ENCODE peak calls at places on chromosome 4, in five cellular contexts. C is astrocyte of the cerebellum, Y is neural progenitor cell, T is kidney epithelial cell, J is AG09309. W is an unnamed sample.

GRCh38 chr4:2785613-2786012 is 7.3 kb upstream of the SH3BP2 start:
- DNase-seq in Y (no peak), J (no peak), C (no peak), T (no peak), W (no peak)

GRCh38 chr4:116217781-116218180 is 867.6 kb downstream of the TRAM1L1 start:
- DNase-seq in T (no peak), Y (no peak), C (no peak), J (no peak), W (no peak)

GRCh38 chr4:75997946-75998345 is 7.2 kb upstream of the SDAD1 start:
- DNase-seq in J (no peak), C (no peak), Y (no peak), T (no peak), W (no peak)

GRCh38 chr4:24594887-24595286 is 10.5 kb upstream of the DHX15 start:
- DNase-seq in C (peak; percentile 61), T (peak; percentile 56), J (no peak), Y (no peak), W (peak; percentile 69)

GRCh38 chr4:140806175-140806574 is 50.0 kb upstream of the TBC1D9 start:
- DNase-seq in J (no peak), Y (no peak), C (no peak), T (no peak), W (no peak)

GRCh38 chr4:189136462-189136861 is 804.2 kb upstream of the FRG1 start:
- DNase-seq in Y (no peak), T (no peak), C (no peak), J (no peak), W (no peak)

GRCh38 chr4:127000090-127000489 is 632.7 kb upstream of the INTU start:
- DNase-seq in C (no peak), J (no peak), Y (no peak), T (no peak), W (no peak)

GRCh38 chr4:129355529-129355928 is 259.6 kb downstream of the C4orf33 start:
- DNase-seq in C (peak; percentile 55), J (no peak), Y (peak; percentile 34), T (no peak), W (peak; percentile 20)

GRCh38 chr4:142095886-142096605 is 459.7 kb downstream of the IL15 start:
- DNase-seq in Y (no peak), J (peak; percentile 90), C (peak; percentile 96), T (peak; percentile 87), W (peak; percentile 86)

GRCh38 chr4:39689970-39690369 is 8.0 kb upstream of the UBE2K start:
- DNase-seq in C (no peak), Y (no peak), J (no peak), T (no peak), W (no peak)

GRCh38 chr4:112517911-112518310 is 1.9 kb upstream of the NEUROG2 start:
- DNase-seq in Y (no peak), J (no peak), C (no peak), T (no peak), W (no peak)

GRCh38 chr4:169102011-169102410 is 92.0 kb upstream of the CBR4 start:
- DNase-seq in T (no peak), J (no peak), C (peak; percentile 46), Y (no peak), W (peak; percentile 50)

GRCh38 chr4:55947912-55948725 is 626 bp upstream of the CEP135 start:
- DNase-seq in Y (no peak), T (peak; percentile 65), J (peak; percentile 60), C (peak; percentile 81), W (peak; percentile 33)

GRCh38 chr4:55947254-55947882 is 1.4 kb upstream of the CEP135 start:
- DNase-seq in J (no peak), T (no peak), C (peak; percentile 4), Y (no peak), W (no peak)

GRCh38 chr4:55949480-55949802 is 696 bp downstream of the CEP135 start:
- DNase-seq in C (peak; percentile 9), Y (no peak), J (no peak), T (no peak), W (no peak)

GRCh38 chr4:55951191-55951922 is 2.6 kb downstream of the CEP135 start:
- DNase-seq in T (no peak), J (no peak), Y (no peak), C (no peak), W (no peak)

GRCh38 chr4:55948726-55949479 is at the start of gene CEP135:
- DNase-seq in C (peak; percentile 84), T (peak; percentile 65), Y (peak; percentile 99), J (peak; percentile 66), W (peak; percentile 50)
- TF ChIP-seq CTCF in C (peak; percentile 83), T (peak; percentile 81), Y (peak; percentile 89), J (peak; percentile 84), W (peak; percentile 86)

GRCh38 chr4:123398151-123398802 is 1.7 kb downstream of the SPRY1 start:
- DNase-seq in T (no peak), J (no peak), C (no peak), Y (peak; percentile 90), W (no peak)
- H3K4me3 ChIP-seq in T (peak overlapping the region; percentile 58), J (peak overlapping the region; percentile 67), C (peak overlapping the region; percentile 73), Y (peak overlapping the region; percentile 75), W (peak overlapping the region; percentile 79)

GRCh38 chr4:78293841-78294301 is 236.7 kb downstream of the FRAS1 start:
- DNase-seq in C (peak; percentile 86), Y (peak; percentile 35), J (no peak), T (peak; percentile 43), W (no peak)
- TF ChIP-seq CTCF in C (peak; percentile 33), Y (no peak), J (no peak), T (peak; percentile 12), W (no peak)

DNA sequence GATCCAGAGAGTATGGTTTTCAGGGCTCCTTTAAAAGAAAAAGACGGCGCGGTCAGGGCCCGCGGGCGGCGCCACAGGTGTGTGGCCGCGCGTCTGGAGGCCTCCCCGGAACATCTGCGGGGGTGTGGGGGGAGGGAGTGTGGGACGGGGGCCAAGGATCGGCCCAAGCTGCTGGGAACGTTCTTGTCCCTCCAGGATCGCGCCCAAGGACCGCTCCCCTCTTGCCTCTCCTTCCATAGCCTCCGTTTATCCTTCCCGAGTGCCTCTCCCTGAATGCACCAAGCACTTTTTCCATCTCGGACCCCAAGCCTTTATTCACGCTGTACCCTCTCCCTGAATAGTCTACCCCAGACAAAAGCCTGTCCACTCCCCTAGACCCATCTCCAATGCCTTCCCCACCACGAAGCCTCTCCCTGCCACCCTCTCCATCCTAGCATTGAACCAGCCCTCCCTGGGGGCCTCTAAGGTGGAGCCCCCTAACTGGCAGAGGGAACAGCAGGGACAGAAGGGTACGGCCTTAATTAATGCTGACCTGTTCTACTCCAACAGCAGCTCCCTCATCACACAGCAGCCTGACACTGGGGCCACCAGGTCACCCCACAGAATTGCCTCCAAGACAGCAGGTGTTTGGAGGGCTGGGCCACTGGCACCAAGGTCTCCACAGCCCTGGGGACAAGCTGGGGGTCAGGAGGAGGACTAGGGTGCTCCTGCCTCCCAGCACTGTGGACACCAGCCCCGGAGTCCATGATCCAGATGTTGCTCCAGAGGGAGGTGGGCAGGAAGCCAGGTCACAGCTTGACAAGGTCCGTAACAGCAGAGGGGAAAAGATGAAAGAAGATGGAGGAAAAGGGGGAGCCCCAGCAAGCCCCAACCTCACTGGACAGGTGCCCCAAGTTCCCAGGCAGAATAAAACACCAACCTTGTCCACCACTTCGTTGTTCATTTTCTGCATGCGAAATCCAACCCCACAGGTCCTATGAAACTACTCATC is 3.9 kb downstream of the CRMP1 start:
- DNase-seq in Y (no peak), C (no peak), J (no peak), T (no peak), W (no peak)
- H3K4me3 ChIP-seq in Y (peak overlapping the region; percentile 100), C (no peak overlapping the region), J (no peak overlapping the region), T (no peak overlapping the region), W (no peak overlapping the region)

GRCh38 chr4:101163936-101164335 is 183.4 kb downstream of the PPP3CA start:
- DNase-seq in Y (no peak), J (no peak), T (no peak), C (no peak), W (no peak)
- TF ChIP-seq CTCF in Y (no peak), J (no peak), T (no peak), C (no peak), W (no peak)

GRCh38 chr4:70721747-70722146 is at the start of gene RUFY3:
- DNase-seq in J (peak; percentile 80), T (no peak), C (peak; percentile 93), Y (peak; percentile 48), W (peak; percentile 41)

GRCh38 chr4:70724463-70724862 is 2.7 kb downstream of the RUFY3 start:
- DNase-seq in Y (no peak), T (no peak), J (no peak), C (no peak), W (no peak)

GRCh38 chr4:70725633-70726032 is 3.9 kb downstream of the RUFY3 start:
- DNase-seq in J (no peak), T (no peak), C (no peak), Y (no peak), W (no peak)

GRCh38 chr4:70718811-70719604 is 2.8 kb upstream of the RUFY3 start:
- DNase-seq in T (no peak), Y (no peak), C (no peak), J (no peak), W (peak; percentile 62)

GRCh38 chr4:70722199-70722791 is 531 bp downstream of the RUFY3 start:
- DNase-seq in T (no peak), C (no peak), Y (no peak), J (no peak), W (no peak)
- H3K4me3 ChIP-seq in T (peak overlapping the region; percentile 38), C (peak overlapping the region; percentile 76), Y (peak overlapping the region; percentile 0), J (peak overlapping the region; percentile 57), W (peak overlapping the region; percentile 46)

GRCh38 chr4:167014944-167015343 is 219.3 kb downstream of the SPOCK3 start:
- DNase-seq in Y (no peak), T (no peak), J (no peak), C (no peak), W (no peak)

GRCh38 chr4:167025651-167026050 is 208.6 kb downstream of the SPOCK3 start:
- DNase-seq in J (no peak), T (no peak), Y (no peak), C (no peak), W (no peak)

GRCh38 chr4:167021545-167022155 is 212.6 kb downstream of the SPOCK3 start:
- DNase-seq in J (peak; percentile 16), Y (peak; percentile 80), T (peak; percentile 28), C (peak; percentile 42), W (no peak)

GRCh38 chr4:167023359-167023925 is 210.9 kb downstream of the SPOCK3 start:
- DNase-seq in C (no peak), T (no peak), Y (no peak), J (no peak), W (no peak)

DNA sequence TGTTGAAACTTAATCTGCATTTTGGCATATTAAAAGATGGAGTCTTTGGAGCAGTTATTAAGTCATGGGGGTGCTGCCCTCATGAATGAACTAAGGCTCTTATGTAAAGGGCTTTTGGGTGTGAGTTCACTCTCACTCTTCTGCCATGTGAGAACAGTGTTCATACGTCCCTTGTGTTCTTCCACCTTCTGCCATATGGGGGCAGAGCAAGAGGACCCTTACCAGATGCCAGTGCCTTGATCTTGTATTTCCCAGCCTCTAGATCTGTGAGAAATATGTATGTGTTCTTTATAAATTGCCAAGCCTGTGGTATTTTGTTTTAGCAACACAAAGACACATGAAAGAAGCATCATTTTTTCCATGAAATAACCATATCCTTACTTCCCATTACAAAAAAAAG is 213.9 kb downstream of the SPOCK3 start:
- DNase-seq in T (no peak), C (no peak), Y (peak; percentile 21), J (no peak), W (no peak)
- TF ChIP-seq CTCF in T (peak; percentile 45), C (peak; percentile 30), Y (peak; percentile 43), J (no peak), W (peak; percentile 50)